ENCODE peak calls at places on chromosomes 13 and 19, in eight cellular contexts. C, X, N, Y, L, S, G and K are unnamed samples.
A peak's percentile ranks its signal among the peaks of the same experiment; 100 is the strongest.

GRCh38 chr13:33081666-33082065 is 65.4 kb downstream of the KL start:
- DNase-seq in N (no peak), C (no peak), G (no peak), Y (no peak), S (no peak), L (no peak), X (no peak), K (no peak)

GRCh38 chr13:59982631-59983382 is 180.9 kb downstream of the DIAPH3 start:
- DNase-seq in N (no peak), G (no peak), C (no peak), L (peak; percentile 54), Y (no peak), X (no peak), S (no peak), K (no peak)

GRCh38 chr13:41668130-41668757 is 210.9 kb downstream of the RGCC start:
- DNase-seq in C (no peak), X (peak; percentile 65), G (peak; percentile 21), N (peak; percentile 63), L (peak; percentile 89), S (peak; percentile 94), Y (peak; percentile 51), K (peak; percentile 68)

GRCh38 chr13:50627111-50627510 is 216.4 kb downstream of the DLEU7 start:
- DNase-seq in L (no peak), X (no peak), N (no peak), G (no peak), Y (no peak), S (no peak), C (no peak), K (no peak)

GRCh38 chr13:90412980-90413379 is 934.5 kb upstream of the MIR17HG start:
- DNase-seq in S (no peak), L (no peak), N (no peak), X (no peak), C (no peak), Y (no peak), G (no peak), K (no peak)

GRCh38 chr13:106616729-106617128 is 48.8 kb upstream of the ARGLU1 start:
- DNase-seq in L (no peak), X (no peak), Y (no peak), N (no peak), S (no peak), G (no peak), C (no peak), K (no peak)

GRCh38 chr19:52691737-52692136 is 43.1 kb downstream of the ZNF611 start:
- DNase-seq in N (no peak), Y (no peak), G (no peak), C (no peak), S (no peak), L (no peak), X (no peak), K (no peak)

GRCh38 chr13:109989686-109990085 is 203.3 kb upstream of the IRS2 start:
- DNase-seq in N (no peak), L (peak; percentile 70), G (no peak), S (peak; percentile 30), C (no peak), X (no peak), Y (no peak), K (no peak)

GRCh38 chr19:45253396-45254027 is 2.4 kb downstream of the MARK4 start:
- DNase-seq in S (peak; percentile 21), N (no peak), Y (peak; percentile 29), X (peak; percentile 36), C (peak; percentile 20), G (no peak), L (peak; percentile 24), K (no peak)

GRCh38 chr13:76293346-76293745 is 592.9 kb downstream of the KCTD12 start:
- DNase-seq in S (peak; percentile 77), X (peak; percentile 13), G (no peak), Y (no peak), L (peak; percentile 27), C (no peak), N (no peak), K (peak; percentile 90)

GRCh38 chr13:84917252-84917878 is 881.9 kb downstream of the SLITRK6 start:
- DNase-seq in S (no peak), C (no peak), G (no peak), X (peak; percentile 12), Y (no peak), L (peak; percentile 55), N (no peak), K (no peak)

GRCh38 chr13:72246396-72246795 is 379.4 kb upstream of the DACH1 start:
- DNase-seq in L (peak; percentile 67), C (no peak), X (no peak), Y (no peak), N (no peak), G (no peak), S (no peak), K (peak; percentile 1)

GRCh38 chr13:114140909-114141255 is 8.5 kb upstream of the RASA3 start:
- DNase-seq in X (no peak), L (no peak), N (no peak), G (peak; percentile 67), S (no peak), Y (peak; percentile 67), C (peak; percentile 46), K (no peak)

GRCh38 chr19:3412066-3412465 is 45.7 kb downstream of the NFIC start:
- DNase-seq in N (no peak), X (no peak), L (no peak), Y (no peak), G (no peak), S (no peak), C (no peak), K (no peak)

GRCh38 chr13:96540656-96541055 is 450.7 kb downstream of the HS6ST3 start:
- DNase-seq in C (no peak), G (no peak), X (no peak), Y (no peak), S (no peak), L (no peak), N (peak; percentile 48), K (peak; percentile 5)

GRCh38 chr13:113489549-113490495 is 689 bp downstream of the DCUN1D2 start:
- DNase-seq in S (peak; percentile 26), N (peak; percentile 42), X (peak; percentile 36), C (peak; percentile 51), L (peak; percentile 64), Y (peak; percentile 53), G (no peak), K (peak; percentile 24)

GRCh38 chr19:6556480-6556879 is 25.7 kb downstream of the TNFSF9 start:
- DNase-seq in L (peak; percentile 48), N (no peak), C (no peak), G (no peak), S (no peak), Y (no peak), X (no peak), K (peak; percentile 21)

GRCh38 chr19:28519950-28520861 is 692.7 kb downstream of the UQCRFS1 start:
- DNase-seq in Y (no peak), X (no peak), S (no peak), N (no peak), L (peak; percentile 9), G (no peak), C (no peak), K (no peak)

GRCh38 chr13:100176781-100177389 is 88.0 kb downstream of the PCCA start:
- DNase-seq in X (no peak), G (no peak), N (peak; percentile 18), C (no peak), L (peak; percentile 15), Y (no peak), S (peak; percentile 37), K (no peak)